ENCODE peak calls at places on chromosomes 3 and 15, in nine cellular contexts. V, Q, Y, A, G, O, M, H and W are unnamed samples. For H3K9me3, the result is how much of the 10 kb centered on the place peaks cover.

GRCh38 chr3:55341502-55342031 is 145.5 kb downstream of the WNT5A start:
- DNase-seq in A (no peak), O (no peak), M (no peak), Q (no peak), V (no peak), Y (peak), G (no peak), H (no peak), W (no peak)

GRCh38 chr3:193946945-193947344 is 189.0 kb upstream of the HES1 start:
- DNase-seq in O (no peak), Q (no peak), A (no peak), Y (peak), G (no peak), V (no peak), H (no peak), M (no peak), W (no peak)

GRCh38 chr3:72145506-72146380 is 360.8 kb upstream of the PROK2 start:
- DNase-seq in O (no peak), M (no peak), A (no peak), Y (peak), Q (no peak), H (no peak), G (no peak), V (no peak), W (no peak)

GRCh38 chr3:17013050-17013449 is 128.3 kb downstream of the PLCL2 start:
- DNase-seq in Q (no peak), A (no peak), V (no peak), O (no peak), M (no peak), G (no peak), H (no peak), Y (peak), W (no peak)

GRCh38 chr15:100728371-100729201 is 126.2 kb downstream of the ASB7 start:
- DNase-seq in M (no peak), G (no peak), A (no peak), V (no peak), O (no peak), H (no peak), Y (no peak), Q (no peak), W (no peak)

GRCh38 chr15:67946701-67947100 is 106.9 kb upstream of the RNU6-1 start:
- DNase-seq in G (no peak), O (no peak), M (no peak), Q (no peak), A (no peak), H (no peak), V (no peak), Y (no peak), W (no peak)

GRCh38 chr3:129261850-129262249 is 12.4 kb downstream of the COPG1 start:
- DNase-seq in Y (no peak), V (no peak), Q (no peak), M (no peak), H (no peak), A (no peak), O (no peak), G (no peak), W (no peak)

GRCh38 chr15:52709172-52709979 is 30.2 kb upstream of the ATOSA start:
- DNase-seq in Y (no peak), Q (peak), H (no peak), A (no peak), G (no peak), O (no peak), M (peak), V (no peak), W (peak)

GRCh38 chr15:85013785-85014184 is 32.1 kb downstream of the PDE8A start:
- DNase-seq in Y (no peak), H (no peak), A (no peak), M (no peak), G (no peak), O (no peak), Q (no peak), V (no peak), W (no peak)

GRCh38 chr3:125437631-125438435 is 62.7 kb upstream of the ZNF148 start:
- DNase-seq in Y (no peak), O (peak), G (peak), V (peak), Q (peak), A (peak), H (peak), M (peak), W (peak)

GRCh38 chr3:102223139-102223538 is 211.7 kb upstream of the ZPLD1 start:
- DNase-seq in Y (no peak), Q (no peak), M (no peak), V (no peak), H (no peak), A (no peak), O (no peak), G (no peak), W (no peak)

GRCh38 chr15:74158855-74159650 is 14.5 kb upstream of the ISLR start:
- DNase-seq in H (no peak), M (no peak), Y (no peak), Q (no peak), O (no peak), A (no peak), G (no peak), V (no peak), W (no peak)

GRCh38 chr15:61200626-61201025 is 28.5 kb downstream of the RORA start:
- DNase-seq in V (no peak), Q (no peak), A (no peak), H (no peak), Y (no peak), G (no peak), M (no peak), O (no peak), W (no peak)

GRCh38 chr3:180036678-180037455 is at the start of gene PEX5L:
- DNase-seq in A (peak), V (peak), M (no peak), H (peak), Q (peak), G (no peak), O (no peak), Y (peak), W (peak)

GRCh38 chr3:31185004-31185357 is 290.5 kb upstream of the GADL1 start:
- DNase-seq in Y (peak), H (no peak), M (no peak), G (no peak), Q (no peak), A (no peak), O (no peak), V (no peak), W (no peak)

GRCh38 chr3:4395448-4395847 is 71.6 kb downstream of the SUMF1 start:
- DNase-seq in O (no peak), A (no peak), Q (no peak), Y (peak), M (no peak), H (no peak), V (no peak), G (no peak), W (no peak)

GRCh38 chr3:172142074-172143059 is 103.0 kb downstream of the FNDC3B start:
- DNase-seq in G (no peak), Y (peak), O (peak), H (no peak), M (no peak), Q (no peak), A (no peak), V (no peak), W (no peak)

GRCh38 chr15:85141601-85142185 is 160.0 kb downstream of the PDE8A start:
- DNase-seq in M (no peak), O (no peak), Q (no peak), G (no peak), Y (peak), A (no peak), H (no peak), V (no peak), W (no peak)

GRCh38 chr15:78024883-78025282 is 52.6 kb downstream of the TBC1D2B start:
- DNase-seq in V (no peak), O (no peak), Q (peak), H (no peak), Y (no peak), G (no peak), M (no peak), A (no peak), W (no peak)

GRCh38 chr15:90191795-90192494 is 9.2 kb upstream of the SEMA4B start:
- DNase-seq in V (peak), G (peak), O (no peak), H (peak), A (peak), Y (peak), M (peak), Q (peak), W (no peak)

GRCh38 chr3:78900426-78900825 is 867.4 kb downstream of the ROBO1 start:
- DNase-seq in Q (no peak), V (no peak), Y (peak), H (no peak), A (no peak), G (no peak), M (no peak), O (no peak), W (no peak)

GRCh38 chr3:133136114-133137041 is 98.2 kb downstream of the TMEM108 start:
- DNase-seq in Y (peak), A (no peak), H (no peak), M (no peak), Q (no peak), V (no peak), O (no peak), G (no peak), W (no peak)

GRCh38 chr3:37096972-37097371 is 77.4 kb downstream of the LRRFIP2 start:
- DNase-seq in Y (peak), O (no peak), A (no peak), H (no peak), Q (no peak), M (no peak), V (no peak), G (no peak), W (no peak)

GRCh38 chr15:85702321-85703230 is 92.1 kb downstream of the KLHL25 start:
- DNase-seq in M (no peak), O (no peak), Y (peak), A (peak), G (peak), Q (no peak), V (no peak), H (no peak), W (no peak)

GRCh38 chr15:57227181-57227580 is 149.1 kb upstream of the CGNL1 start:
- DNase-seq in Q (no peak), M (no peak), O (no peak), A (no peak), V (no peak), Y (peak), H (no peak), G (no peak), W (no peak)

GRCh38 chr3:186510374-186511079 is 33.7 kb downstream of the CRYGS start:
- DNase-seq in O (no peak), Y (peak), G (no peak), H (no peak), A (no peak), M (no peak), V (no peak), Q (no peak), W (no peak)

GRCh38 chr3:111782447-111782782 is 76.7 kb upstream of the PHLDB2 start:
- DNase-seq in H (no peak), Q (no peak), A (no peak), V (no peak), G (no peak), Y (no peak), O (no peak), M (no peak), W (no peak)

GRCh38 chr3:111776844-111777483 is 82.1 kb upstream of the PHLDB2 start:
- DNase-seq in Q (no peak), V (no peak), M (no peak), H (no peak), A (no peak), Y (no peak), G (no peak), O (no peak), W (no peak)

GRCh38 chr3:111782943-111783342 is 76.1 kb upstream of the PHLDB2 start:
- DNase-seq in Q (no peak), Y (no peak), G (no peak), V (no peak), M (no peak), A (no peak), O (no peak), H (no peak), W (no peak)

GRCh38 chr3:111785034-111785433 is 74.0 kb upstream of the PHLDB2 start:
- DNase-seq in Y (no peak), A (no peak), V (no peak), G (no peak), M (no peak), O (no peak), H (no peak), Q (no peak), W (no peak)

GRCh38 chr3:111781561-111782446 is 77.3 kb upstream of the PHLDB2 start:
- DNase-seq in O (no peak), H (no peak), Y (peak), Q (no peak), A (no peak), G (no peak), V (no peak), M (no peak), W (no peak)
- H3K27ac ChIP-seq in O (no peak), H (no peak), Y (no peak), Q (peak), A (no peak), G (no peak), V (no peak), M (no peak), W (no peak)

DNA sequence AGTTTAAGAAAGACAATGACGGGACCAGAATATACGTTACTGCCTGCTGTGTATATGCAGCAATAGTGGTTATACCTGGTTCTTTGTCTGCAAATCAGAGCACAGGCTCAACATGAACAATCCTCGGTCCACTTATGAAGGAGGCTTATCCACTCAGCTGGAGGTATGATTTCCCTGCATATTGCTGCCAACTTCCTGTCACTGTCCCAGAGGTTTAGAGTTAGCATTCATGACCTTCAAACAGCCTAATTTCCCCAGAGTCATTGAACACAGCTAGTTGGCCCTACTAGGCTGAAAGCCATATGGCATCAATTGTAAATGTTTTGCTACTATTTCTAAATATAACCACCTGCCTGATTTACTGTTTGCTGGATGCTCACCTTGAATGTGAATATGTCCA is 224.9 kb upstream of the ZNF717 start:
- DNase-seq in M (no peak), V (no peak), Q (no peak), Y (no peak), H (no peak), A (no peak), O (no peak), G (no peak), W (no peak)
- H3K9me3 ChIP-seq in M (under half), V (under half), Q (under half), Y (under half), H (under half), A (under half), O (under half), G (under half), W (under half)

GRCh38 chr3:45319231-45320085 is 68.9 kb upstream of the LARS2 start:
- DNase-seq in A (no peak), Y (no peak), H (no peak), O (no peak), M (no peak), G (no peak), V (no peak), Q (no peak), W (no peak)
- H3K4me3 ChIP-seq in A (no peak), Y (no peak), H (no peak), O (no peak), M (no peak), G (no peak), V (no peak), Q (no peak), W (no peak)

DNA sequence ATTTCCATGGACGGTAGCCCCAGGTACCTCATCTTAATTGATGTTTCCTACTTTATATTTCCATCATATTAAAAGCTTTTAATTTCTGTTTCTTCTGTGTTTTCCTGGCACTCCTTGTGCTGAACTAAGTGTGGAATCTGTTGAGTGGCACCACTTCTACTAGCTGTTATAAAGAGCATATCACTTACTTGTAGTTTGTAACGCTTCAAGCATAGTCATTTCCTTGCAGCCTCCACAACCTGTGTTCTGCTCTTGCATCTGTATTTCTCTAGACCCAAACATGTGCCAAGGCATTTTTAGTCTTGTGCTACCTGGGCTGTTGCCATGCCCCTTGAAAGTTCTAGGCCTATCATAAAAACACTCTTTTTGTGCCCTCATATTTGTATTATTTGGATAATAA is 16.0 kb downstream of the ZNF654 start:
- DNase-seq in G (no peak), O (no peak), H (no peak), M (no peak), A (no peak), Q (no peak), Y (no peak), V (no peak), W (no peak)
- H3K27ac ChIP-seq in G (no peak), O (no peak), H (no peak), M (no peak), A (no peak), Q (no peak), Y (no peak), V (no peak), W (no peak)